ENCODE peak calls at places on chromosomes 3 and 15, in five cellular contexts. C is WTC11, G is HepG2, V is H1, S is GM12878. Y is an unnamed sample.

GRCh38 chr3:194548346-194549321 is 61.8 kb upstream of the ATP13A3 start:
- DNase-seq in C (no peak), G (no peak), S (no peak), V (no peak), Y (no peak)

GRCh38 chr15:51600114-51600513 is 22.5 kb downstream of the DMXL2 start:
- DNase-seq in V (no peak), S (peak), G (no peak), C (no peak), Y (no peak)

GRCh38 chr3:151709847-151710246 is 23.9 kb upstream of the AADACL2 start:
- DNase-seq in C (no peak), V (no peak), G (no peak), S (no peak), Y (no peak)

GRCh38 chr3:11543948-11544387 is 99.7 kb downstream of the VGLL4 start:
- DNase-seq in S (no peak), G (no peak), C (no peak), V (no peak), Y (no peak)

GRCh38 chr15:51917493-51917892 is 54.1 kb downstream of the LEO1 start:
- DNase-seq in V (no peak), C (peak), S (no peak), G (peak), Y (peak)

GRCh38 chr3:8529738-8530525 is 28.3 kb downstream of the LMCD1 start:
- DNase-seq in V (no peak), S (no peak), C (no peak), G (no peak), Y (no peak)

GRCh38 chr3:113111308-113111707 is 100.0 kb upstream of the BOC start:
- DNase-seq in G (no peak), V (no peak), C (no peak), S (no peak), Y (peak)

GRCh38 chr3:142009029-142009428 is 132.6 kb downstream of the ATP1B3 start:
- DNase-seq in G (no peak), S (no peak), V (no peak), C (no peak), Y (no peak)

GRCh38 chr15:51089699-51090098 is 5.0 kb downstream of the TNFAIP8L3 start:
- DNase-seq in S (no peak), C (no peak), G (no peak), V (no peak), Y (no peak)

GRCh38 chr15:39426552-39427532 is 154.0 kb upstream of the THBS1 start:
- DNase-seq in C (no peak), S (peak), G (no peak), V (no peak), Y (peak)

GRCh38 chr15:65914371-65914770 is 45.1 kb downstream of the RAB11A start:
- DNase-seq in C (no peak), V (no peak), G (no peak), S (no peak), Y (no peak)

GRCh38 chr3:30770387-30770786 is 124.1 kb downstream of the GADL1 start:
- DNase-seq in V (no peak), C (no peak), G (peak), S (no peak), Y (no peak)

DNA sequence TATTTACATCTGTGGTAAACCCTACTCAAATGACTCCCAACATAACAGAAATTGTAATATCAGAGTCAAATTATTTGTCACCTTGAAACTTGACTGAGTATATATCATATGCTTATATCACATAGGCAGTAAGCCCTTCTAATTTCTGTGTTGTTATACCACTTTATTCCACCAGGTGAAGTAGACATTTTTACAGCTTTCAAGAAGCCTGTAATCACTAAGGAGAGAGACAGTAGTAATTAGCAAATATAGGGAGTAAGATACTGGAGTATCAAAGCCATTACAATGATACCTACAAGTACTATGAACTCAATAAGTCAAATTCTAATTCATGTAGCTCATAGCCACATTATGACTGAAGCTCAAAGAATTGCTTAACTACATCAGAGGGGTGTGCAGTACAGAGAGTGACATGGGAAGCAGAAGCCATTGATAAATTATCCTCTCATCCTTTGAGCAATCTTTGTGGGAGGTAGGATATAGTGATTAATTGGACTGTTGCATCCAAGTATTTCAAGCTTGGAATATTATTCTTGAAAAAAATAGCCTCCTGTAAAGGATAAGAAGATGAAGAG is 1005.8 kb downstream of the ZPLD1 start:
- DNase-seq in C (no peak), G (no peak), V (no peak), S (no peak), Y (no peak)
- TF ChIP-seq ATF2 in C (no peak), G (no peak), V (no peak), S (no peak), Y (no peak)

GRCh38 chr15:40928975-40929729 is at the start of gene DLL4:
- DNase-seq in V (peak), S (no peak), G (peak), C (peak), Y (peak)

GRCh38 chr15:40931300-40932142 is 2.4 kb downstream of the DLL4 start:
- DNase-seq in V (no peak), G (no peak), C (no peak), S (no peak), Y (no peak)

GRCh38 chr15:40928351-40928974 is 677 bp upstream of the DLL4 start:
- DNase-seq in C (peak), G (no peak), S (no peak), V (peak), Y (peak)

GRCh38 chr15:40930430-40931299 is 1.5 kb downstream of the DLL4 start:
- DNase-seq in C (peak), V (peak), G (peak), S (no peak), Y (peak)

GRCh38 chr15:40929730-40930429 is 740 bp downstream of the DLL4 start:
- DNase-seq in G (no peak), V (peak), C (peak), S (no peak), Y (peak)
- TF ChIP-seq ATF2 in G (no peak), V (no peak), C (no peak), S (no peak), Y (no peak)

GRCh38 chr3:123522666-123523412 is 62.0 kb downstream of the HACD2 start:
- DNase-seq in V (no peak), G (no peak), S (no peak), C (no peak), Y (no peak)
- TF ChIP-seq ATF2 in V (no peak), G (no peak), S (no peak), C (no peak), Y (no peak)

DNA sequence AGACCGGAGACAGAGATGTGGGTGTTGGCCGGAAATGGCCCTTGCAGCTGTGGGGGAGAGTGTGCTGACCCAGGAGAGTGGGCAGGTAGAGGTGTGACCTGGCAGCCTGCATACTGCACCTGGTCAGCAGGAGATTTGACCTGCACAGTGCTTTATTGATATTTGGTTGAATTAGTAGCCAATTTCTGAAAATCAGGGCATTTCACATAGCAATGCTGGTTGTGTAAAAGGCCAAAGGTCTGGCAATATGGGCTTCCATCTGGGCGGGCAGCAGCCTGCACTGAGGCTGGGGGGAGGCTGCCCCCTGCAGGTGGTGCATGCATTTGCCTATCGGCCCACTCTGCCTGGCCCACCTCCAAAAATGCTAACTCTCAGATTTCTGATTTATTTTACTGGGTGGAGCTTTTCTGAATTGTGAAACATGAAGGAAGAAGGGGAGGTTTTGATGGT is 9.4 kb upstream of the MGLL start:
- DNase-seq in G (no peak), C (peak), V (peak), S (no peak), Y (peak)
- TF ChIP-seq ATF2 in G (no peak), C (no peak), V (no peak), S (no peak), Y (no peak)

GRCh38 chr15:67144609-67145306 is 79.4 kb downstream of the SMAD3 start:
- DNase-seq in C (peak), S (no peak), G (no peak), V (no peak), Y (no peak)
- TF ChIP-seq ATF2 in C (no peak), S (no peak), G (no peak), V (no peak), Y (no peak)

GRCh38 chr3:58670506-58671125 is 4.0 kb upstream of the FAM3D start:
- DNase-seq in G (no peak), S (no peak), C (no peak), V (no peak), Y (no peak)

GRCh38 chr3:58667229-58667628 is 655 bp upstream of the FAM3D start:
- DNase-seq in V (no peak), G (no peak), C (no peak), S (no peak), Y (no peak)

GRCh38 chr3:58667704-58668103 is 1.1 kb upstream of the FAM3D start:
- DNase-seq in G (no peak), C (no peak), V (no peak), S (no peak), Y (no peak)

GRCh38 chr3:58666683-58667082 is at the start of gene FAM3D:
- DNase-seq in C (no peak), S (no peak), G (no peak), V (no peak), Y (no peak)

GRCh38 chr3:58668247-58668646 is 1.7 kb upstream of the FAM3D start:
- DNase-seq in G (no peak), V (no peak), S (no peak), C (no peak), Y (no peak)
- TF ChIP-seq ATF2 in G (no peak), V (no peak), S (no peak), C (no peak), Y (no peak)

Y was measured in K562.